ENCODE peak calls at places on chromosomes 11 and 22, in six cellular contexts. J, Q, F, L, G and T are unnamed samples.

GRCh38 chr11:122998727-122999370 is 17.2 kb upstream of the BSX start:
- DNase-seq in J (no peak), Q (no peak), F (no peak), L (no peak), G (no peak), T (no peak)

GRCh38 chr11:14413307-14414072 is 54.5 kb upstream of the RRAS2 start:
- DNase-seq in J (peak), Q (no peak), F (peak), L (no peak), G (no peak), T (peak)

GRCh38 chr11:93933230-93933629 is 82.8 kb upstream of the VSTM5 start:
- DNase-seq in J (no peak), Q (no peak), F (no peak), L (no peak), G (no peak), T (no peak)

GRCh38 chr11:57484141-57484710 is 23.9 kb downstream of the RTN4RL2 start:
- DNase-seq in J (no peak), Q (no peak), F (no peak), L (peak), G (no peak), T (no peak)

GRCh38 chr22:48490513-48491411 is 1336.9 kb downstream of the BRD1 start:
- DNase-seq in J (no peak), Q (no peak), F (no peak), L (no peak), G (no peak), T (no peak)

GRCh38 chr11:48020092-48020755 is 39.9 kb downstream of the PTPRJ start:
- DNase-seq in J (no peak), Q (peak), F (no peak), L (no peak), G (no peak), T (no peak)

GRCh38 chr11:74641905-74642304 is 49.5 kb downstream of the POLD3 start:
- DNase-seq in J (no peak), Q (no peak), F (peak), L (no peak), G (no peak), T (no peak)

GRCh38 chr11:8760896-8761295 is 78.3 kb downstream of the RPL27A start:
- DNase-seq in J (no peak), Q (no peak), F (peak), L (no peak), G (no peak), T (no peak)

GRCh38 chr11:38582151-38582550 is 1984.1 kb upstream of the RAG2 start:
- DNase-seq in J (no peak), Q (no peak), F (peak), L (no peak), G (no peak), T (no peak)

GRCh38 chr11:131671320-131671719 is 300.9 kb downstream of the NTM start:
- DNase-seq in J (no peak), Q (no peak), F (no peak), L (no peak), G (no peak), T (no peak)

GRCh38 chr11:131667566-131667965 is 297.2 kb downstream of the NTM start:
- DNase-seq in J (no peak), Q (no peak), F (no peak), L (no peak), G (no peak), T (no peak)

GRCh38 chr11:131666617-131667016 is 296.2 kb downstream of the NTM start:
- DNase-seq in J (no peak), Q (no peak), F (no peak), L (no peak), G (no peak), T (no peak)

GRCh38 chr11:131670876-131671275 is 300.5 kb downstream of the NTM start:
- DNase-seq in J (no peak), Q (no peak), F (no peak), L (no peak), G (no peak), T (no peak)

DNA sequence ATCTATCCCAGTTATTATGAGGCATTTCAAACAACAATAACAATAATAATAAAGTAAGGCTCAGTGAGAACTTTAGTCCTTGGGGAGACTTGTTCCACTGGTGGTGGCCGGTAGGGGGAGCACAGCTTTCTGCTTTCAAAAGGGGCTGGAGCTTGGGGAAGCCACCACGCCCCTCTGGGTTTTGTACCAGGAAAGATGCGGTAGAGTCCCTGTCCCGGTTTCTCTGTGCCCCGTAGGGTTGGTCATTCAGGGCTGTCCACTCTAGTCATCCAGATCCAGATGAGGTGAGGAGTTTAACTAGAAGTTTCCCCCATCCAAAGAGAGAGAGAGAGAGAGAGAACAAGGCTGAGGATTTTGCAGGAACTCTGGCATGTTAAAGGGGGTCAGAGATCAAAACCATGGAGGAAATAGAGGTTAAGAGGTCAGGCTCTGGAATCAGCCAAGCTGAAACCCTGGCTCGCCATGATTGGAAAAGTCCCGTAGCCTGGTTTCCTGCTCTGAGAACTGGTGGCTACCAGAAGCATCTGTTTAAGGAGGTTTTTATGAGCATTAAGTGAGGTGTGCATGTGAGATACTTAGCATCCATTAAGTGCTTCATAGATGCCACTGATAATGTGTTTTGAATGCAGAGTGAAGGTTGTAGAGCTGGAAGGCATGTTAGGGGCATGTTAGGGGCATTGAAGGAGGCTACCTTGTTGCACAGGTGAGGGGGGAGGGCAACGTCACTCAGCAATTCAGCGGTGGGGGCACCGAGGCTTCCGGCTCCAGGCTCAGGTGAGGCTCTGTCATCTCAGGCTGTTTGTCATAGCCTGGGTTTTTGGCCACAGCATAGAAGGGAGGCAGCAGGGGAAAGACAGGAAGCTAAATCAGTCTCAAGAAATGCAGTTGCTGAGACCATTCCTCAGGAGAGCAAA is 298.7 kb downstream of the NTM start:
- DNase-seq in J (peak), Q (peak), F (peak), L (peak), G (peak), T (no peak)
- TF ChIP-seq CTCF in J (peak), Q (peak), F (peak), L (peak), G (peak), T (peak)

GRCh38 chr11:103257360-103257759 is 148.1 kb downstream of the DYNC2H1 start:
- DNase-seq in J (no peak), Q (no peak), F (peak), L (no peak), G (no peak), T (no peak)
- TF ChIP-seq CTCF in J (no peak), Q (no peak), F (peak), L (no peak), G (peak), T (peak)

GRCh38 chr11:3986301-3986700 is 108.3 kb upstream of the RRM1 start:
- DNase-seq in J (no peak), Q (no peak), F (no peak), L (no peak), G (no peak), T (no peak)

GRCh38 chr11:3981084-3981633 is 113.4 kb upstream of the RRM1 start:
- DNase-seq in J (no peak), Q (no peak), F (no peak), L (no peak), G (no peak), T (no peak)

GRCh38 chr11:3983101-3983500 is 111.5 kb upstream of the RRM1 start:
- DNase-seq in J (no peak), Q (no peak), F (no peak), L (no peak), G (no peak), T (no peak)

GRCh38 chr11:3982431-3982830 is 112.2 kb upstream of the RRM1 start:
- DNase-seq in J (no peak), Q (no peak), F (no peak), L (no peak), G (no peak), T (no peak)

GRCh38 chr11:3984896-3985295 is 109.7 kb upstream of the RRM1 start:
- DNase-seq in J (peak), Q (no peak), F (peak), L (no peak), G (no peak), T (no peak)
- TF ChIP-seq CTCF in J (no peak), Q (no peak), F (peak), L (no peak), G (no peak), T (no peak)

GRCh38 chr22:41672780-41673509 is 15.7 kb downstream of the SNU13 start:
- DNase-seq in J (no peak), Q (no peak), F (no peak), L (no peak), G (no peak), T (no peak)
- TF ChIP-seq CTCF in J (no peak), Q (no peak), F (peak), L (peak), G (peak), T (no peak)

DNA sequence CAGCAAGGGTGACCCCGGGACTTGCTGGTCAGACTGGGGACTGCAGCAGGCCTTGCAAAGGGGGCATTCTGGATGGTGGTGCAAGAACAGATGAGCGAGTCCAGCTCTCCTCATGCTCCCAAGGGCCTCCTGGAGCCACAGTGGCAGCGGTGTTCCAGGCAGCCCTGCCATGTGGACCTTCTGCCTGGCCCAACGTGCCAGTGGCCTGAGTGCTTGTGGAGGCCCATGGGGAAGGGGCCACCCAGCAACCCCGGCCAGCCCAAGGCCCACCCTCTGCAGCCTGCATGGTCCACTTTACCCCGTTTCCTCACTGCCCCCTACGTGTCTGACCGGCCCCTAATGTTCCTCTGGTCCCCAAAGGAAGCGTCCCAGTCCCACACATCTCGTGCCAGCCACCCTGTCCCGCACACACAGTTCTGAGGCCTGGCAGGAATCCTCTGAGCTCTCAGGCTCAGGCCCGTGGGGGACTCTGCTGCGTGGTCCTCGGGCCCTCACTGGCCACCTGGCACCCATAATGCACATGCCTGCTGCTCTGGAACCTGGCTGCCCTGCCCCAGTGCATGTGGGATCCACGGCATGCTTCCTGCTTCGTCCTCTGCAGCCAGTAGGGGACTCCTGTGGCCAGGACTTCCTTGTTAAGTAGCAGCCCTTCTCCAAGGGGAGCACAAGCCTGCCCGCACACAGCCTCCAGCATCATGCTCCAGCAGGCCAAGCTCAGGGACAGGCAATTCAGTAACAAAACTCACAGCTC is 85.5 kb downstream of the DGCR2 start:
- DNase-seq in J (no peak), Q (no peak), F (peak), L (peak), G (no peak), T (no peak)
- TF ChIP-seq CTCF in J (no peak), Q (no peak), F (no peak), L (no peak), G (no peak), T (no peak)

DNA sequence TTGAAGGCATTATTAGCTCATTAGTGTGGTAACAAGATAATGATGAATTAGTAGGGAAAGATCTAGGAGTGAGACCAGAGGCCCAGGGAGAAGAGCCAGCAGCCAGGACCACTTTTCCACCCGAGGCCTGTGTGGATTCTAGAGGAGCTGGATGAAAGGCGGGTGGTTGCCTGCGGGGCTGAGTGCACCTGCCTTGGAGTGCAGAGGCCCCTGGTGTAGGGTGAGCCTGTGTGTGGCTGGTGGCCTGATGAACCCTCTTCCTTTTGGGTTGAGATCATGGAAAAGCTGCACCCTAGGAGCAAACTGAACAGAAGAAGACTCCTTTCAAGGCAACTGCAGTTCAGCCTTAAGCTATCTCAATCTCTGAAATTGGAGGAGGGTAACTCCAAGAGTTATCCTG is 5.9 kb upstream of the TP53AIP1 start:
- DNase-seq in J (peak), Q (no peak), F (no peak), L (no peak), G (no peak), T (no peak)
- TF ChIP-seq CTCF in J (no peak), Q (no peak), F (no peak), L (peak), G (peak), T (no peak)

GRCh38 chr11:69084371-69084770 is 35.6 kb downstream of the TPCN2 start:
- DNase-seq in J (no peak), Q (no peak), F (no peak), L (no peak), G (no peak), T (no peak)

GRCh38 chr11:69087811-69088210 is 39.1 kb downstream of the TPCN2 start:
- DNase-seq in J (no peak), Q (no peak), F (no peak), L (no peak), G (no peak), T (no peak)

GRCh38 chr11:69085490-69086095 is 36.9 kb downstream of the TPCN2 start:
- DNase-seq in J (no peak), Q (no peak), F (no peak), L (no peak), G (no peak), T (no peak)

GRCh38 chr11:69086741-69087524 is 38.2 kb downstream of the TPCN2 start:
- DNase-seq in J (no peak), Q (no peak), F (no peak), L (no peak), G (no peak), T (peak)

DNA sequence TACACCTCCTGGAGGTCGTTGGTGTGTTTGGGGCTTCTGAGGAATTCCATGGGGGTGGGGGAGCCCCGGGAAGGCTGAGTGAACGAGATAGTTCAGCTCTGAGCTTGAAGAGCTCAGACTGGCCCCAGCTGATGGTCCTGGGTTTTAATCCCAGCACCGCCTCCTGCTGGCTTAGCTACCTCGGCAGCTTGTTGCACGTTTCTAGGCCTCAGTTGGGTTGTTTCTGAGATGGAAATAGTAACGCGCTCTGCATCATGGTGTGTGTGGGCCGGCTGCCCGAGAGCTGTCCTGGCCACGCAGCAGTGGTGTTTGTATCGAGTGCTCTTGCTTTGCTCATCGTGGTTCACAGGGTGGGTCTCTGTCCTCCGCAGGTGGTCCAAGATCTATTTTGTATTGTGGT is 37.4 kb downstream of the TPCN2 start:
- DNase-seq in J (no peak), Q (no peak), F (no peak), L (no peak), G (no peak), T (peak)
- TF ChIP-seq CTCF in J (no peak), Q (no peak), F (peak), L (no peak), G (no peak), T (no peak)

GRCh38 chr11:73387594-73388021 is 11.4 kb downstream of the RELT start:
- DNase-seq in J (no peak), Q (no peak), F (no peak), L (no peak), G (no peak), T (peak)
- TF ChIP-seq CTCF in J (no peak), Q (no peak), F (no peak), L (no peak), G (no peak), T (peak)